ENCODE peak calls at places on chromosomes 13 and 19, in four cellular contexts. One of them, this sample, is unnamed.

GRCh38 chr19:38734426-38735256 is 9.6 kb downstream of the CAPN12 start:
- DNase-seq in HepG2: no peak
- DNase-seq in GM12878: peak
- DNase-seq in K562: no peak
- DNase-seq in this sample: peak

GRCh38 chr19:33268162-33268991 is 34.0 kb downstream of the CEBPA start:
- DNase-seq in HepG2: no peak
- DNase-seq in GM12878: no peak
- DNase-seq in K562: no peak
- DNase-seq in this sample: no peak

GRCh38 chr13:76067850-76068249 is 431.7 kb downstream of the LMO7 start:
- DNase-seq in HepG2: no peak
- DNase-seq in GM12878: no peak
- DNase-seq in K562: no peak
- DNase-seq in this sample: no peak

GRCh38 chr13:102020611-102021216 is 381.1 kb downstream of the FGF14 start:
- DNase-seq in HepG2: no peak
- DNase-seq in GM12878: no peak
- DNase-seq in K562: no peak
- DNase-seq in this sample: no peak

GRCh38 chr13:78601886-78602560 is 1.3 kb downstream of the POU4F1 start:
- DNase-seq in HepG2: no peak
- DNase-seq in GM12878: no peak
- DNase-seq in K562: no peak
- DNase-seq in this sample: no peak

GRCh38 chr19:12948597-12949362 is 3.1 kb downstream of the RAD23A start:
- DNase-seq in HepG2: no peak
- DNase-seq in GM12878: no peak
- DNase-seq in K562: no peak
- DNase-seq in this sample: no peak

GRCh38 chr13:64414381-64414780 is 2815.8 kb downstream of the PCDH9 start:
- DNase-seq in HepG2: no peak
- DNase-seq in GM12878: no peak
- DNase-seq in K562: no peak
- DNase-seq in this sample: no peak

GRCh38 chr19:50231821-50232220 is 28.4 kb downstream of the MYH14 start:
- DNase-seq in HepG2: no peak
- DNase-seq in GM12878: no peak
- DNase-seq in K562: no peak
- DNase-seq in this sample: no peak

GRCh38 chr13:67014399-67014798 is 215.7 kb downstream of the PCDH9 start:
- DNase-seq in HepG2: no peak
- DNase-seq in GM12878: no peak
- DNase-seq in K562: no peak
- DNase-seq in this sample: no peak

DNA sequence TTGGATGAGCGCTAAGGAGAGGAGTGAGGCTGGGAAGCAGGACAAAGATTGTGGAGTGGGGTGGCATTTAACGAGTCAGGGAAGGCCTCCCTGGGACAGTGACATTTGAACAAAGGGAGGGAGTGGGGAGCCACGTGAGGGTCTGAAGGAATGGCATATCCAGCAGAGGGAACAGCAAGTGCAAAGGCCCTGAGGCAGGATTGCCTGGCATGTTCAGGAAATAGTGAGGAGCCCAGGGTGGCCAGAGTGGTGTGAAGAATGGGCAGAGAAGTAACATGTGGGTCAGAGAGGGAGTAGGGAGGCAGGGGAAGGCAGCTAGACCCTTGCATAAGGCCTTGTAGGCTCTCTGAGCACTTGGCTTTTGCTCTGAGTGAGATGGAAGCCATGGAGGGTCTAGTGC is 14.9 kb upstream of the PVR start:
- DNase-seq in HepG2: no peak
- DNase-seq in GM12878: no peak
- DNase-seq in K562: no peak
- DNase-seq in this sample: no peak
- TF ChIP-seq ESRRA in HepG2: no peak
- TF ChIP-seq ESRRA in GM12878: no peak
- TF ChIP-seq ESRRA in K562: no peak
- TF ChIP-seq ESRRA in this sample: no peak

DNA sequence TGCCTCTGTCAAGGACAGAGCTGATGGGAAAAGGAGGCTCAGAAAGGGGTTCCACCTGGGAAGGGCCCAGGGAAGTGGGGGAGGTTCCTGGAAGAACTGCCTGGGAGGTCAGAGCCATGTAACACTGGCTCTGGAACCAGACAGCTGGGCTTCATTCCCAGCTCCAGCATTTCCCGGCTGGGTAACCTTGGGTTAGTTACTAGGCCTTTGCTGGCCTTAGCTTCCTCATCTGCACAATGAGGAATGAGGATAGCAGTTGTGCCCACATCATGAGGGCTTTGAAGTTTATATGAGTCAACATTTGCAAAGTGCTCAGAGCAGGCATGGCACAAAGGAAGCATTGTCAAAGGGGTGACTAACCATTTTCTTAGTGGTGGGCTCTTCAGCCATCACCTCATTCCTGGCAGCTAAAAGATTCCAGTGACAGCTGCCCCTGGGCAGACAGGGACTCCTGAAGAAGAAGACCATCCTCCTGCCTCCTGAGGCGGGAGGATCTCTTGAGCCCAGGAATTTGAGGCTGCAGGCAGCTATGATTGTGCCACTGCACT is 1.7 kb upstream of the DNAJB1 start:
- DNase-seq in HepG2: peak
- DNase-seq in GM12878: no peak
- DNase-seq in K562: no peak
- DNase-seq in this sample: peak
- TF ChIP-seq CHD2 in HepG2: no peak
- TF ChIP-seq CHD2 in GM12878: no peak
- TF ChIP-seq CHD2 in K562: no peak
- TF ChIP-seq CHD2 in this sample: no peak

GRCh38 chr13:99686157-99686572 is 184.9 kb downstream of the TM9SF2 start:
- DNase-seq in HepG2: peak
- DNase-seq in GM12878: no peak
- DNase-seq in K562: peak
- DNase-seq in this sample: no peak
- TF ChIP-seq ESRRA in HepG2: no peak
- TF ChIP-seq ESRRA in GM12878: no peak
- TF ChIP-seq ESRRA in K562: no peak
- TF ChIP-seq ESRRA in this sample: no peak

GRCh38 chr19:31054430-31054829 is 294.8 kb downstream of the TSHZ3 start:
- DNase-seq in HepG2: no peak
- DNase-seq in GM12878: no peak
- DNase-seq in K562: no peak
- DNase-seq in this sample: peak
- TF ChIP-seq CHD2 in HepG2: no peak
- TF ChIP-seq CHD2 in GM12878: no peak
- TF ChIP-seq CHD2 in K562: no peak
- TF ChIP-seq CHD2 in this sample: no peak

DNA sequence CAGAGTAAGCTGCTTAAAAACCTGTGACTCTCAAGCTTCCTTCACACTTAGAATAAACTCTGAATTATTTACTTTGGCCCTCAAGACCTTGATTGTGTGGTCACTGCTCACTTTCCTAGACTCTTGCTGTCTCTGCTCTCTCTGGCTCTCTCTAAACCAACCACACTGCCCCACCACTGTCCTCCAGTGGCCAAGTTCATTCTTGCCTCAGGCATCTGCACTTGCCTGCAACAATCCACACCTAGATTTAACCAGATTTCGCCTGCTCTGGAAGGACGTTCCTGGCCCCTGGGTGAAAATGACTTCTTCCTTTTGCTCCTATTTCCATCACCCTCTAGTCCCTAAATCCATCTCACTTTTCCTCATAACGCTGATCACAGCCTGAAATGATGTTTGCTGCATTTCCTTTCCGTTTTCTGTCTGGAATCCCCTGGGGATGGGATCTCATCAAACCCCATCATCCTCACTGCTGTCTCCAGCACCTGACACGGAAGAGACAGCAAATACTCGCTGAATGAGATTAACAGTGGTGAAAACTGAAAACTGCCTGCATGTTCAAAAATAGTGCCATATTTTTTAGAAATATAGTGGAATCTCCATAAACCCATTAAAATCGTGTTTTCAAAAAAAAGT is 232.6 kb downstream of the UQCRFS1 start:
- DNase-seq in HepG2: no peak
- DNase-seq in GM12878: no peak
- DNase-seq in K562: no peak
- DNase-seq in this sample: peak
- TF ChIP-seq ESRRA in HepG2: no peak
- TF ChIP-seq ESRRA in GM12878: no peak
- TF ChIP-seq ESRRA in K562: no peak
- TF ChIP-seq ESRRA in this sample: no peak

GRCh38 chr13:39417643-39418042 is 185.3 kb downstream of the LHFPL6 start:
- DNase-seq in HepG2: no peak
- DNase-seq in GM12878: no peak
- DNase-seq in K562: no peak
- DNase-seq in this sample: no peak
- TF ChIP-seq CHD2 in HepG2: no peak
- TF ChIP-seq CHD2 in GM12878: no peak
- TF ChIP-seq CHD2 in K562: no peak
- TF ChIP-seq CHD2 in this sample: no peak

GRCh38 chr13:112680741-112681360 is 9.0 kb upstream of the ATP11A start:
- DNase-seq in HepG2: no peak
- DNase-seq in GM12878: no peak
- DNase-seq in K562: no peak
- DNase-seq in this sample: no peak
- TF ChIP-seq ESRRA in HepG2: no peak
- TF ChIP-seq ESRRA in GM12878: no peak
- TF ChIP-seq ESRRA in K562: no peak
- TF ChIP-seq ESRRA in this sample: no peak

GRCh38 chr19:52923782-52924593 is 760 bp upstream of the ZNF888 start:
- DNase-seq in HepG2: peak
- DNase-seq in GM12878: no peak
- DNase-seq in K562: peak
- DNase-seq in this sample: no peak

GRCh38 chr19:52917531-52917930 is 5.7 kb downstream of the ZNF888 start:
- DNase-seq in HepG2: no peak
- DNase-seq in GM12878: no peak
- DNase-seq in K562: no peak
- DNase-seq in this sample: no peak

GRCh38 chr19:52922841-52923781 is at the start of gene ZNF888:
- DNase-seq in HepG2: peak
- DNase-seq in GM12878: peak
- DNase-seq in K562: peak
- DNase-seq in this sample: no peak
- TF ChIP-seq CHD2 in HepG2: peak
- TF ChIP-seq CHD2 in GM12878: peak
- TF ChIP-seq CHD2 in K562: peak
- TF ChIP-seq CHD2 in this sample: no peak

DNA sequence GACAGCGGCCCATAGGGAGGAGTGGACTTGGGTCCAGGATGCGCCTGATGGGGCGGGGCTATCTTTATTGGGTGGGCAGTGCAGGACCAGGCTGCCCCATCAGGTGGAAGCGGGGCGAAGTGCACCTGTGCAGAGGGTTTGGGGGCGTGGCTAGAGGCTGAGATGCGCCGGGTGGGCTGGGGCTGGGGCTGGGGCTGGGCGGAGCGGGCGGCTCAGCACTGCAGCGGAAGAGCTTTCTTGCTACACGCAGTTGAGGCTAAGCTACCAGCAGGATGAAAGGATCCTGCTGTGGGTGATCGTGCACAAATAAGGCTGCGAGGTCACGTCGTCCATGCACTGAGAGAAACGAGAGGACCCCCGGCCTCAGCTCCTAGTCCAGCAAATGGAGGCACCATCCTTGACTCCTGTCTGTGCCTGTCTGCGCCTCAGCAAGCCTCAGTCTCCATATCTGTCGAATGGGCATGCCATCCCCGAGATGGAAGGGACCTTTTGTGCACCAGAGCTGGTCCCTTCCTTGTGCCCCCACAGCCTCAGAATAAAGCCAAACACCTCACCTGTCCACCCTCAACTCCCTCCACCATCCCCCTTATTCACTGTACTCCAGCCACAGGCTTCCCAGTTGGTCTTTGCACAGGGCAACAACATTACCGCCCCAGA is 20.9 kb upstream of the HOMER3 start:
- DNase-seq in HepG2: peak
- DNase-seq in GM12878: no peak
- DNase-seq in K562: peak
- DNase-seq in this sample: no peak
- TF ChIP-seq ESRRA in HepG2: peak
- TF ChIP-seq ESRRA in GM12878: no peak
- TF ChIP-seq ESRRA in K562: no peak
- TF ChIP-seq ESRRA in this sample: no peak

This sample was measured in A549.